ENCODE peak calls at places on chromosomes 16 and 17, in eight cellular contexts. P is vagina; G is breast epithelium; U is fibroblast of lung; W is Peyer's patch; T is CD8-positive, alpha-beta T cell; K is A673; E is brain microvascular endothelial cell. B is an unnamed sample. For H3K27me3, the result is how much of the 10 kb centered on the place peaks cover.

GRCh38 chr17:336110-337021 is 16.2 kb downstream of the RPH3AL start:
- DNase-seq in P (no peak), K (peak), T (peak), E (no peak), W (peak), G (no peak), U (no peak), B (no peak)

GRCh38 chr17:1939979-1940809 is 84.9 kb downstream of the RTN4RL1 start:
- DNase-seq in G (no peak), W (no peak), P (no peak), U (peak), K (peak), T (no peak), E (no peak), B (no peak)

GRCh38 chr16:14378684-14379467 is 251.2 kb downstream of the PARN start:
- DNase-seq in K (no peak), T (no peak), P (no peak), E (no peak), W (no peak), G (no peak), U (no peak), B (no peak)

GRCh38 chr17:77854083-77854758 is 104.3 kb upstream of the TNRC6C start:
- DNase-seq in U (no peak), E (no peak), P (no peak), K (no peak), W (no peak), T (no peak), G (no peak), B (no peak)

GRCh38 chr16:55280622-55281021 is 43.4 kb upstream of the IRX6 start:
- DNase-seq in P (peak), W (no peak), T (no peak), K (peak), G (no peak), E (no peak), U (no peak), B (no peak)

GRCh38 chr17:78197147-78197830 is 10.1 kb downstream of the AFMID start:
- DNase-seq in U (no peak), K (no peak), G (no peak), T (no peak), E (no peak), W (no peak), P (no peak), B (no peak)

GRCh38 chr17:64039106-64039400 is 18.6 kb upstream of the ICAM2 start:
- DNase-seq in U (no peak), E (no peak), T (no peak), P (no peak), K (no peak), G (no peak), W (no peak), B (no peak)

GRCh38 chr17:74383140-74383539 is 15.8 kb downstream of the GPR142 start:
- DNase-seq in U (no peak), E (no peak), P (no peak), T (no peak), K (no peak), W (no peak), G (no peak), B (no peak)

GRCh38 chr16:85185281-85185680 is 73.0 kb upstream of the CIBAR2 start:
- DNase-seq in W (no peak), K (no peak), E (no peak), T (no peak), U (no peak), P (no peak), G (no peak), B (no peak)

GRCh38 chr17:67068999-67069398 is 24.6 kb downstream of the CACNG1 start:
- DNase-seq in W (no peak), U (peak), E (no peak), G (no peak), K (peak), P (no peak), T (no peak), B (no peak)

GRCh38 chr17:50558955-50559614 is 1.4 kb upstream of the CACNA1G start:
- DNase-seq in E (no peak), T (no peak), W (no peak), P (no peak), U (no peak), K (peak), G (no peak), B (no peak)

GRCh38 chr17:63961355-63962207 is 11.1 kb downstream of the SCN4A start:
- DNase-seq in W (peak), G (no peak), U (peak), P (no peak), E (peak), K (peak), T (no peak), B (no peak)

GRCh38 chr16:4580245-4580644 is 24.1 kb downstream of the C16orf96 start:
- DNase-seq in U (peak), E (no peak), G (no peak), W (no peak), T (no peak), K (no peak), P (no peak), B (no peak)

GRCh38 chr17:3735515-3735914 is 11.8 kb downstream of the HASPIN start:
- DNase-seq in W (no peak), P (no peak), E (no peak), U (peak), T (no peak), G (no peak), K (no peak), B (no peak)

GRCh38 chr16:14002416-14002815 is 68.7 kb upstream of the MRTFB start:
- DNase-seq in T (no peak), U (no peak), E (no peak), P (no peak), W (no peak), G (no peak), K (no peak), B (no peak)

GRCh38 chr17:58671969-58672368 is 19.9 kb downstream of the TEX14 start:
- DNase-seq in P (no peak), G (no peak), K (no peak), E (no peak), U (no peak), W (no peak), T (no peak), B (no peak)

GRCh38 chr17:67157732-67158639 is 87.0 kb downstream of the HELZ start:
- DNase-seq in W (no peak), E (peak), P (no peak), G (no peak), K (peak), U (peak), T (no peak), B (no peak)

GRCh38 chr16:13982446-13982845 is 62.5 kb downstream of the ERCC4 start:
- DNase-seq in U (no peak), E (peak), T (no peak), K (no peak), P (no peak), G (no peak), W (no peak), B (no peak)

GRCh38 chr16:79334127-79334526 is 266.4 kb downstream of the MAF start:
- DNase-seq in P (no peak), T (no peak), G (no peak), W (peak), U (no peak), K (peak), E (no peak), B (no peak)

GRCh38 chr16:79776243-79776884 is 175.8 kb upstream of the MAF start:
- DNase-seq in E (peak), K (no peak), W (no peak), T (no peak), G (peak), P (no peak), U (peak), B (no peak)

GRCh38 chr17:27993723-27994310 is 48.7 kb upstream of the NLK start:
- DNase-seq in K (peak), T (no peak), G (no peak), P (no peak), U (no peak), W (no peak), E (no peak), B (no peak)

GRCh38 chr16:56889206-56889605 is 24.2 kb downstream of the SLC12A3 start:
- DNase-seq in T (no peak), K (no peak), E (no peak), P (no peak), U (no peak), W (no peak), G (no peak), B (no peak)

GRCh38 chr17:79778504-79779087 is 648 bp downstream of the CBX2 start:
- DNase-seq in W (no peak), T (no peak), U (no peak), E (no peak), G (no peak), P (no peak), K (peak), B (no peak)

GRCh38 chr17:5203908-5204294 is 12.2 kb upstream of the ZNF594 start:
- DNase-seq in T (no peak), W (no peak), P (no peak), U (peak), E (peak), K (no peak), G (no peak), B (no peak)

GRCh38 chr17:70120420-70120819 is 45.4 kb downstream of the KCNJ16 start:
- DNase-seq in T (no peak), P (no peak), G (no peak), E (no peak), U (no peak), K (no peak), W (no peak), B (peak)

GRCh38 chr17:80992077-80992947 is 671 bp downstream of the CHMP6 start:
- DNase-seq in G (no peak), T (no peak), W (no peak), E (no peak), P (no peak), K (no peak), U (no peak), B (no peak)

GRCh38 chr16:84419730-84420129 is 51.4 kb downstream of the ATP2C2 start:
- DNase-seq in E (no peak), U (no peak), P (no peak), K (no peak), T (no peak), W (no peak), G (no peak), B (no peak)

GRCh38 chr16:2924901-2925820 is 13.4 kb downstream of the FLYWCH1 start:
- DNase-seq in P (no peak), U (no peak), E (no peak), K (no peak), G (no peak), W (no peak), T (no peak), B (no peak)

GRCh38 chr16:2465653-2466415 is 5.3 kb upstream of the NTN3 start:
- DNase-seq in T (no peak), U (no peak), K (peak), G (no peak), E (no peak), W (no peak), P (no peak), B (peak)

GRCh38 chr17:1071103-1071825 is 74.3 kb downstream of the TIMM22 start:
- DNase-seq in T (no peak), U (no peak), G (no peak), E (no peak), K (no peak), W (no peak), P (no peak), B (no peak)

DNA sequence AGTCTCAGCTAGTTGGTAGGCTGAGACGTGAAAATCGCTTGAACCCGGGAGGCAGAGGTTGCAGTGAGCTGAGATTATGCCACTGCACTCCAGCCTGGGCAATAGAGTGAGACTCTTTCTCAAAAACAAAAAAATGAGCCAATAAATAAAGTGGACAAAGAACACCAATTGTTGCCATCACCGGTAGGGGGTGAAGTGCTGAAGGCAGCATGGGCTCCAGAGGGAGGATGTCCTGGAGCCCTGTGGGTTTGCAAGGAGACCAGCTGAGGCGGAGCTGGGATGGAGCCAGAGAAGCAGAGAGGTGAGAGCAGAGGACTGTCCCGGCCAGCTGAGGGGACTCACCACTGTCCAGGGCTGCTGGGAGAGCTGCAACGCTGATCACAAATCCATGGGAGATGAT is 13.8 kb downstream of the CHST6 start:
- DNase-seq in U (no peak), G (no peak), T (no peak), P (no peak), K (no peak), E (no peak), W (no peak), B (no peak)
- TF ChIP-seq CTCF in U (no peak), G (no peak), T (no peak), P (no peak), K (no peak), E (peak), W (no peak), B (no peak)

GRCh38 chr16:86289304-86289703 is 221.0 kb upstream of the FOXF1 start:
- DNase-seq in P (no peak), E (no peak), K (no peak), U (no peak), T (no peak), G (no peak), W (no peak), B (no peak)
- H3K27me3 ChIP-seq in P (under half), E (half or more), K (half or more), U (under half), T (under half), G (half or more), W (under half), B (under half)

GRCh38 chr17:44199553-44200477 is at the start of gene ATXN7L3:
- DNase-seq in U (peak), P (no peak), W (peak), K (peak), T (peak), G (peak), E (peak), B (peak)

GRCh38 chr17:44197107-44197506 is 2.6 kb downstream of the ATXN7L3 start:
- DNase-seq in K (no peak), E (no peak), P (no peak), G (no peak), T (no peak), W (no peak), U (no peak), B (no peak)

GRCh38 chr17:44200478-44201155 is 933 bp upstream of the ATXN7L3 start:
- DNase-seq in E (no peak), U (no peak), T (no peak), P (no peak), W (no peak), K (no peak), G (no peak), B (no peak)

GRCh38 chr17:44198721-44199552 is 747 bp downstream of the ATXN7L3 start:
- DNase-seq in T (peak), E (no peak), K (peak), W (peak), P (no peak), U (peak), G (peak), B (no peak)

DNA sequence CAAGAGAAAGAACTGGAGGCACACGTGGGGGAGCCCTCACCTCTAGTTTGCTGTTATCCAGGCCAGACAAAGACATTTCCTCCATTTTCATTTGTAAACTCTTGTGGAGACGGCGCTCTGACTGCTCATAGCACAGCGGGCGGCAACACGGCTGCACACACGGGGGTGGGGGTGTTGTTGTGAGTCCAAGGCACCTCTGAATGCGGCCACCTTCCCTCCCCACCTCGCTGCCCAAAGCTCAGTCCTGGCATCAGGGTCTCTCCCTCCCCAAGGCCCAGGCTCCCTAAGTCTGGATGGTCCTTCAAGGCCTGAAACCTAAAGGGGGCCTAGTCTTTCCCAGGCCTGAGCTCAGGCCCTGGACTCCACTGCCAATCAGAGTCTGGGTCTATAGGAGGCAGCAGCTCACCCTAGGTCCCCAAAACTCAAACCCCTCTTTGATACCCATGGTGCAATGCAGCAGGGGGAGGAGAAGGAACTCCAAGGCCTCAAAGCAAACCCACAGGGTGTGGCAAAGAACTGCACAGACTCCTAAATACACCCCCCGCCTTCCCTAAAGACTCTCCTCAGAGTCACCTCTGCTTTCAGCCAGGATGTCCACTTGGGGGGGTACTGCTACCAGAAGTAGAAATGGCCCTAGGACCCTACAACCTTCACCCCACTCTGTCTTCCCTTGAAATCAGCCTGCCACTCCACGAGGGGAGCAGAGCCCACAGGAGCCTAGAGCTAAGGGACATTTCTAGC is 1.5 kb downstream of the ATXN7L3 start:
- DNase-seq in G (no peak), P (no peak), T (peak), W (peak), K (peak), U (peak), E (no peak), B (peak)
- TF ChIP-seq CTCF in G (no peak), P (no peak), T (no peak), W (no peak), K (no peak), U (peak), E (peak), B (no peak)

GRCh38 chr17:48599373-48599772 is 5.4 kb downstream of the HOXB6 start:
- DNase-seq in P (no peak), U (no peak), T (no peak), K (no peak), G (no peak), E (no peak), W (no peak), B (no peak)
- H3K27me3 ChIP-seq in P (under half), U (under half), T (half or more), K (under half), G (half or more), E (half or more), W (under half), B (half or more)

DNA sequence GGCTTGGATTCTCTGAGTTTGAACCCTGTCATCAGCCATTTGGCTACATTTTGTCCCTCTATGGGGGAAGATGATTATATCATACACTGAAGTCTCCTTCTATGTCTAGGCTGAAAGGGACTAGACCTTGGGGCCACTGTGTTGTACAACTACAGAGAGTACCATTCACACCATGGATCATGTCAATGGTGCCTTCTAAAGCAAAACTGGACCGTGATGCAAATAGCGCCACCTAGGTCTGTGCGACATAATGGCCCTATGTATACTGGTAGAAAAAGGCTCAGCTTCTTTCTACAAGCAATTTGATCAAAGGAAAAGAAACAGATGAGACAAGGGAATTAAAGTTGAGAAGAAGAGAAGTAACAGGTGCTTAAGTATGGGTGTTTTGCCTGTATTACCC is 100.7 kb downstream of the LYRM1 start:
- DNase-seq in W (no peak), T (no peak), G (no peak), K (peak), U (peak), E (peak), P (no peak), B (peak)
- TF ChIP-seq CTCF in W (no peak), T (no peak), G (no peak), K (peak), U (peak), E (peak), P (no peak), B (peak)

B was measured in HL-60.